ENCODE peak calls at places on chromosomes 12 and 14, in five cellular contexts. One of them, this sample, is unnamed.

GRCh38 chr14:62662811-62663477 is 382.3 kb downstream of the KCNH5 start:
- DNase-seq in M059J: no peak
- DNase-seq in foreskin fibroblast: no peak
- DNase-seq in HCT116: no peak
- DNase-seq in T-helper 2 cell: no peak
- DNase-seq in this sample: no peak

GRCh38 chr12:48956279-48957140 is 777 bp downstream of the ARF3 start:
- DNase-seq in T-helper 2 cell: no peak
- DNase-seq in foreskin fibroblast: peak
- DNase-seq in M059J: peak
- DNase-seq in HCT116: peak
- DNase-seq in this sample: peak

GRCh38 chr12:109719123-109720022 is 5.7 kb downstream of the FAM222A start:
- DNase-seq in foreskin fibroblast: no peak
- DNase-seq in M059J: peak
- DNase-seq in HCT116: no peak
- DNase-seq in T-helper 2 cell: no peak
- DNase-seq in this sample: no peak

GRCh38 chr12:70876952-70877351 is 43.6 kb downstream of the PTPRR start:
- DNase-seq in HCT116: no peak
- DNase-seq in T-helper 2 cell: no peak
- DNase-seq in M059J: peak
- DNase-seq in foreskin fibroblast: peak
- DNase-seq in this sample: peak

GRCh38 chr12:79983969-79984629 is 49.2 kb upstream of the PPP1R12A start:
- DNase-seq in M059J: peak
- DNase-seq in T-helper 2 cell: no peak
- DNase-seq in HCT116: no peak
- DNase-seq in foreskin fibroblast: peak
- DNase-seq in this sample: peak

GRCh38 chr12:1972856-1973317 is 31.4 kb downstream of the DCP1B start:
- DNase-seq in foreskin fibroblast: peak
- DNase-seq in T-helper 2 cell: no peak
- DNase-seq in M059J: peak
- DNase-seq in HCT116: no peak
- DNase-seq in this sample: peak

GRCh38 chr14:64444984-64445845 is 20.1 kb upstream of the AKAP5 start:
- DNase-seq in T-helper 2 cell: no peak
- DNase-seq in HCT116: no peak
- DNase-seq in foreskin fibroblast: peak
- DNase-seq in M059J: peak
- DNase-seq in this sample: peak

GRCh38 chr12:121189061-121189886 is 20.7 kb upstream of the P2RX4 start:
- DNase-seq in T-helper 2 cell: no peak
- DNase-seq in HCT116: no peak
- DNase-seq in foreskin fibroblast: no peak
- DNase-seq in M059J: peak
- DNase-seq in this sample: no peak

GRCh38 chr12:110689601-110690430 is 901 bp upstream of the HVCN1 start:
- DNase-seq in T-helper 2 cell: peak
- DNase-seq in HCT116: no peak
- DNase-seq in foreskin fibroblast: peak
- DNase-seq in M059J: no peak
- DNase-seq in this sample: no peak

GRCh38 chr14:69685716-69686115 is 74.3 kb downstream of the SUSD6 start:
- DNase-seq in HCT116: no peak
- DNase-seq in T-helper 2 cell: no peak
- DNase-seq in M059J: peak
- DNase-seq in foreskin fibroblast: no peak
- DNase-seq in this sample: peak